ENCODE peak calls at places on chromosomes 11 and 22, in seven cellular contexts. Q, H, J, R, G, A and M are unnamed samples.

GRCh38 chr22:49132009-49132408 is 695.7 kb downstream of the BRD1 start:
- DNase-seq in J (no peak), H (no peak), A (no peak), G (no peak), Q (no peak), R (no peak), M (no peak)

GRCh38 chr11:69380921-69381581 is 87.1 kb downstream of the MYEOV start:
- DNase-seq in G (peak; percentile 14), Q (no peak), H (no peak), J (peak; percentile 70), R (no peak), A (no peak), M (peak; percentile 51)

GRCh38 chr11:111759375-111759774 is 6.8 kb downstream of the PPP2R1B start:
- DNase-seq in H (no peak), Q (no peak), A (no peak), R (no peak), J (no peak), G (no peak), M (no peak)

GRCh38 chr11:129023968-129024676 is 81.5 kb upstream of the TP53AIP1 start:
- DNase-seq in Q (no peak), R (no peak), G (no peak), A (no peak), H (no peak), J (no peak), M (peak; percentile 72)

GRCh38 chr22:50528682-50529415 is 963 bp downstream of the TYMP start:
- DNase-seq in A (peak; percentile 50), J (peak; percentile 83), G (no peak), Q (peak; percentile 56), H (no peak), R (no peak), M (no peak)

GRCh38 chr11:131999084-131999483 is 628.7 kb downstream of the NTM start:
- DNase-seq in R (no peak), J (no peak), Q (no peak), G (no peak), A (no peak), H (no peak), M (no peak)

GRCh38 chr11:62854825-62855570 is 15.6 kb upstream of the WDR74 start:
- DNase-seq in H (no peak), A (no peak), G (no peak), R (no peak), Q (peak; percentile 58), J (no peak), M (no peak)

GRCh38 chr11:14229472-14229871 is 129.5 kb downstream of the RRAS2 start:
- DNase-seq in J (no peak), Q (no peak), R (no peak), A (no peak), H (no peak), G (no peak), M (no peak)

GRCh38 chr11:65506770-65507485 is 8.1 kb downstream of the MALAT1 start:
- DNase-seq in Q (peak; percentile 82), G (peak; percentile 59), A (no peak), H (peak; percentile 60), J (no peak), R (peak; percentile 85), M (peak; percentile 84)

GRCh38 chr11:82718307-82718706 is 15.4 kb downstream of the FAM181B start:
- DNase-seq in H (no peak), A (no peak), Q (peak; percentile 77), G (no peak), R (peak; percentile 82), J (no peak), M (no peak)

GRCh38 chr11:132840220-132840619 is 692.1 kb downstream of the OPCML start:
- DNase-seq in R (no peak), G (no peak), A (no peak), Q (no peak), H (no peak), J (no peak), M (no peak)

GRCh38 chr11:22430286-22430685 is 92.1 kb downstream of the SLC17A6 start:
- DNase-seq in Q (no peak), G (no peak), H (no peak), R (peak; percentile 23), J (no peak), A (no peak), M (no peak)

GRCh38 chr11:86787651-86788050 is 12.7 kb upstream of the PRSS23 start:
- DNase-seq in H (no peak), J (no peak), A (no peak), R (no peak), Q (no peak), G (no peak), M (no peak)

GRCh38 chr11:79241205-79241604 is 199.6 kb downstream of the TENM4 start:
- DNase-seq in G (no peak), A (no peak), Q (no peak), H (no peak), R (no peak), J (no peak), M (no peak)
- H3K4me1 ChIP-seq in G (no peaks in the 10 kb centered on the region), A (no peaks in the 10 kb centered on the region), Q (no peaks in the 10 kb centered on the region), H (no peaks in the 10 kb centered on the region), R (peaks cover 31% of the 10 kb centered on the region), J (no peaks in the 10 kb centered on the region), M (peaks cover 18% of the 10 kb centered on the region)

GRCh38 chr22:32203181-32204105 is 1.4 kb downstream of the RFPL2 start:
- DNase-seq in J (peak; percentile 75), H (no peak), Q (no peak), G (no peak), A (no peak), R (no peak), M (no peak)

GRCh38 chr22:32205974-32206773 is 1.3 kb upstream of the RFPL2 start:
- DNase-seq in G (no peak), J (peak; percentile 75), R (no peak), A (no peak), H (no peak), Q (no peak), M (no peak)

GRCh38 chr22:32204211-32204855 is 540 bp downstream of the RFPL2 start:
- DNase-seq in H (no peak), G (no peak), J (peak; percentile 69), R (no peak), A (no peak), Q (no peak), M (no peak)

GRCh38 chr22:32206774-32207758 is 2.2 kb upstream of the RFPL2 start:
- DNase-seq in H (no peak), R (peak; percentile 33), G (no peak), J (peak; percentile 65), A (peak; percentile 53), Q (peak; percentile 71), M (no peak)

GRCh38 chr22:32204856-32205722 is at the start of gene RFPL2:
- DNase-seq in A (peak; percentile 42), G (peak; percentile 29), R (peak; percentile 5), H (no peak), J (peak; percentile 89), Q (no peak), M (no peak)
- H3K4me1 ChIP-seq in A (no peaks in the 10 kb centered on the region), G (no peaks in the 10 kb centered on the region), R (no peaks in the 10 kb centered on the region), H (peaks cover 23% of the 10 kb centered on the region), J (peaks cover 36% of the 10 kb centered on the region), Q (no peaks in the 10 kb centered on the region), M (peaks cover 3% of the 10 kb centered on the region)

GRCh38 chr11:61170566-61170965 is 9.3 kb upstream of the VPS37C start:
- DNase-seq in R (no peak), G (no peak), Q (no peak), J (no peak), A (no peak), H (no peak), M (no peak)

GRCh38 chr11:61172353-61172752 is 11.1 kb upstream of the VPS37C start:
- DNase-seq in H (no peak), Q (no peak), A (no peak), J (no peak), R (no peak), G (no peak), M (no peak)

GRCh38 chr11:61173456-61173855 is 12.2 kb upstream of the VPS37C start:
- DNase-seq in A (no peak), G (no peak), J (no peak), Q (peak; percentile 67), R (peak; percentile 63), H (no peak), M (no peak)

GRCh38 chr11:61172888-61173287 is 11.7 kb upstream of the VPS37C start:
- DNase-seq in H (no peak), Q (no peak), G (no peak), J (no peak), A (no peak), R (no peak), M (no peak)

DNA sequence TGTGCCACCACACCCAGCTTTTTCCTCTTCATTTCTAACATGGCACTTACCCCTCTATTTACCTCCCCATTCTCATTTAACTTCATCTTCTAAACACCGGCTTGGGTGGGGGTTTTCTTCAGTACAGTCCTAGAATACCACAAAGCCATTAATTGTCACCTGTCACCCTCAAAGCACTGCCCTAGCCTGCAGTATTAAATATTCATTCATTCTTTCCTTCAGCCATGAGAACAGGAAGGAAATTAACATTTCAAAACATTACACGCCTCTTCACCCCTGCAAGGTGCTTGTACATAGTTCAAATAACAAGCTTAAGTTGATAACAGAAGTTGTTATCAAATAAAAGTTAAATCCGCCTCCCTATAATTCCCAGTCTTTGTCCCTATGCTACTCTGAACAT is 10.7 kb upstream of the VPS37C start:
- DNase-seq in H (no peak), J (no peak), G (no peak), A (no peak), R (no peak), Q (no peak), M (no peak)
- H3K4me1 ChIP-seq in H (no peaks in the 10 kb centered on the region), J (peaks cover 26% of the 10 kb centered on the region), G (no peaks in the 10 kb centered on the region), A (no peaks in the 10 kb centered on the region), R (no peaks in the 10 kb centered on the region), Q (peaks cover 5% of the 10 kb centered on the region), M (no peaks in the 10 kb centered on the region)

GRCh38 chr11:96277696-96278038 is 65.3 kb downstream of the MAML2 start:
- DNase-seq in Q (no peak), A (no peak), R (no peak), H (no peak), J (no peak), G (no peak), M (no peak)

GRCh38 chr11:96276836-96277235 is 66.2 kb downstream of the MAML2 start:
- DNase-seq in A (no peak), H (no peak), J (no peak), R (no peak), Q (no peak), G (no peak), M (no peak)

GRCh38 chr11:96273507-96273906 is 69.5 kb downstream of the MAML2 start:
- DNase-seq in H (no peak), A (no peak), G (no peak), Q (no peak), R (no peak), J (no peak), M (no peak)

GRCh38 chr11:96278039-96278897 is 64.7 kb downstream of the MAML2 start:
- DNase-seq in R (peak; percentile 63), Q (no peak), G (no peak), H (no peak), J (no peak), A (no peak), M (no peak)

DNA sequence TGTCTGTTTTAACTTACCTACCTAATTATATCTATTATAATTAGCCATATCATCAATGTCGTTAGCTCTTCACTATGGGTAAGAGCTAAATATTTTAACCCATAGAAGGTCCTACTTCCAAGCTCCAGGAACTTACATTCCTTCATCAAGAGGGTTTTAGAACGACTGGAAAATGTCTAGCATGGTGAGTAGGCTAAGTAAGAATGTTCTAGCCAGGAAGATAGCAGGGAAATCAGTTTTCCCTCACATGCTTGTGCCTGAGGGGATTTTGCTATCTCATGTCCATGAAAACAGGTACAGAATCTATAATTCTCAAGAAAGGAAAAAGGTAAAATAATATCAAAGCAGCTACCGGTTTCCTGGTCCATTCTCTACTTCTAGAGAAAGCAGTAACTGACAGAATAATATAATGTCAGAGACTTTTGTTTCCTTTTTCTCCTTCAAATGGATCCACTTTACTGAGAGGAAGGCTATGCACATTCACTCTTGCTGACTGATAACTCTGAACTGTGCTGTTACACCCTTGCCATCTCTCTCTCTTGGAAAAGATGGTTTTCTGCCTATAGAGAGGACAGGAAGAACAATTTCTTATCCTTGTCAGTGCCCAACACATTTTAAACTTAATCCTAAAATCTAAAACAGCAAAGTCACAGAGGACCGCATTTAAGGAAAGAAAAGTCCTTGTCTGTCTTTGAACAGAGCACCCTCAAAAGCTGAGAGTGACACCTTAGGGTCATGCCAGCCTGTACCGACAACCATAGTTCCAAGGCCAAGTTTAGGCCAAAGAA is 67.0 kb downstream of the MAML2 start:
- DNase-seq in Q (no peak), A (no peak), J (no peak), R (peak; percentile 25), H (no peak), G (no peak), M (no peak)
- H3K4me1 ChIP-seq in Q (peaks cover 7% of the 10 kb centered on the region), A (no peaks in the 10 kb centered on the region), J (peaks cover 32% of the 10 kb centered on the region), R (peaks cover 44% of the 10 kb centered on the region), H (peaks cover 25% of the 10 kb centered on the region), G (no peaks in the 10 kb centered on the region), M (peaks cover 55% of the 10 kb centered on the region)